ENCODE peak calls at places on chromosomes 4 and X, in nine cellular contexts. V, E, H, R, T, B, X, N and M are unnamed samples.

GRCh38 chr4:41057456-41057855 is 156.9 kb downstream of the APBB2 start:
- DNase-seq in V (no peak), E (no peak), H (no peak), R (no peak), T (no peak), B (peak; percentile 57), X (peak; percentile 89), N (no peak), M (peak; percentile 77)

GRCh38 chr4:11182586-11183357 is 245.9 kb downstream of the HS3ST1 start:
- DNase-seq in V (no peak), E (no peak), H (no peak), R (no peak), T (no peak), B (peak; percentile 1), X (no peak), N (no peak), M (peak; percentile 20)

GRCh38 chr4:100721077-100721476 is 203.3 kb upstream of the EMCN start:
- DNase-seq in V (no peak), E (no peak), H (no peak), R (no peak), T (no peak), B (no peak), X (no peak), N (no peak), M (no peak)

GRCh38 chr4:71545168-71545567 is 206.3 kb downstream of the SLC4A4 start:
- DNase-seq in V (no peak), E (no peak), H (no peak), R (no peak), T (peak; percentile 75), B (peak; percentile 48), X (peak; percentile 26), N (no peak), M (peak; percentile 61)

GRCh38 chr4:85209161-85209560 is 242.7 kb upstream of the WDFY3 start:
- DNase-seq in V (no peak), E (no peak), H (no peak), R (no peak), T (no peak), B (no peak), X (peak; percentile 7), N (no peak), M (no peak)

GRCh38 chrX:16712116-16712824 is at the start of gene CTPS2:
- DNase-seq in V (peak; percentile 58), E (peak; percentile 77), H (no peak), R (peak; percentile 89), T (no peak), B (peak; percentile 49), X (peak; percentile 58), N (peak; percentile 58), M (no peak)

GRCh38 chr4:22220965-22221364 is 272.4 kb upstream of the KCNIP4 start:
- DNase-seq in V (peak; percentile 33), E (no peak), H (no peak), R (no peak), T (no peak), B (no peak), X (no peak), N (no peak), M (no peak)

GRCh38 chr4:115356176-115356575 is 242.8 kb upstream of the NDST4 start:
- DNase-seq in V (no peak), E (no peak), H (no peak), R (no peak), T (no peak), B (no peak), X (no peak), N (no peak), M (no peak)

GRCh38 chr4:145061325-145061920 is 36.6 kb downstream of the ANAPC10 start:
- DNase-seq in V (no peak), E (no peak), H (peak; percentile 16), R (peak; percentile 55), T (no peak), B (peak; percentile 82), X (peak; percentile 72), N (peak; percentile 61), M (no peak)

GRCh38 chr4:19408488-19408887 is 843.2 kb upstream of the SLIT2 start:
- DNase-seq in V (no peak), E (no peak), H (no peak), R (no peak), T (no peak), B (no peak), X (no peak), N (no peak), M (no peak)

GRCh38 chrX:98627645-98628044 is 1743.9 kb downstream of the RPA4 start:
- DNase-seq in V (no peak), E (no peak), H (no peak), R (no peak), T (no peak), B (no peak), X (no peak), N (no peak), M (no peak)

GRCh38 chr4:151917145-151917775 is 156.5 kb upstream of the GATB start:
- DNase-seq in V (no peak), E (no peak), H (no peak), R (no peak), T (no peak), B (peak; percentile 47), X (peak; percentile 26), N (no peak), M (no peak)

GRCh38 chr4:21697583-21697982 is 251.0 kb downstream of the KCNIP4 start:
- DNase-seq in V (no peak), E (peak; percentile 34), H (no peak), R (peak; percentile 63), T (no peak), B (peak; percentile 60), X (no peak), N (peak; percentile 77), M (no peak)

GRCh38 chrX:105150557-105150956 is 69.9 kb downstream of the TEX13A start:
- DNase-seq in V (no peak), E (no peak), H (no peak), R (no peak), T (no peak), B (no peak), X (peak; percentile 0), N (no peak), M (no peak)

GRCh38 chr4:176790398-176790797 is 2.3 kb downstream of the VEGFC start:
- DNase-seq in V (no peak), E (no peak), H (no peak), R (no peak), T (no peak), B (no peak), X (no peak), N (no peak), M (no peak)

GRCh38 chr4:72564184-72564583 is 4.8 kb downstream of the ADAMTS3 start:
- DNase-seq in V (no peak), E (no peak), H (no peak), R (no peak), T (no peak), B (peak; percentile 24), X (peak; percentile 17), N (no peak), M (peak; percentile 64)

GRCh38 chr4:48635310-48635709 is 144.8 kb downstream of the FRYL start:
- DNase-seq in V (no peak), E (no peak), H (no peak), R (no peak), T (no peak), B (no peak), X (no peak), N (no peak), M (no peak)
- H3K4me3 ChIP-seq in V (no peak overlapping the region), E (no peak overlapping the region), H (no peak overlapping the region), R (no peak overlapping the region), T (no peak overlapping the region), B (no peak overlapping the region), X (no peak overlapping the region), N (no peak overlapping the region), M (no peak overlapping the region)

GRCh38 chr4:10020106-10020505 is 1.2 kb downstream of the SLC2A9 start:
- DNase-seq in V (no peak), E (no peak), H (no peak), R (no peak), T (no peak), B (no peak), X (no peak), N (no peak), M (no peak)

GRCh38 chr4:10019521-10020051 is 1.7 kb downstream of the SLC2A9 start:
- DNase-seq in V (no peak), E (no peak), H (no peak), R (no peak), T (no peak), B (no peak), X (no peak), N (no peak), M (no peak)

GRCh38 chr4:10023050-10023419 is 1.7 kb upstream of the SLC2A9 start:
- DNase-seq in V (no peak), E (no peak), H (no peak), R (no peak), T (no peak), B (no peak), X (no peak), N (no peak), M (no peak)

GRCh38 chr4:10022346-10023049 is 1.2 kb upstream of the SLC2A9 start:
- DNase-seq in V (no peak), E (no peak), H (no peak), R (no peak), T (no peak), B (no peak), X (no peak), N (no peak), M (no peak)

GRCh38 chr4:10020871-10021676 is at the start of gene SLC2A9:
- DNase-seq in V (no peak), E (no peak), H (no peak), R (no peak), T (no peak), B (peak; percentile 63), X (no peak), N (no peak), M (no peak)
- H3K4me3 ChIP-seq in V (no peak within 1 kb of the TSS), E (peak within 1 kb of the TSS; percentile 46), H (no peak within 1 kb of the TSS), R (no peak within 1 kb of the TSS), T (no peak within 1 kb of the TSS), B (peak within 1 kb of the TSS; percentile 1), X (no peak within 1 kb of the TSS), N (no peak within 1 kb of the TSS), M (no peak within 1 kb of the TSS)

DNA sequence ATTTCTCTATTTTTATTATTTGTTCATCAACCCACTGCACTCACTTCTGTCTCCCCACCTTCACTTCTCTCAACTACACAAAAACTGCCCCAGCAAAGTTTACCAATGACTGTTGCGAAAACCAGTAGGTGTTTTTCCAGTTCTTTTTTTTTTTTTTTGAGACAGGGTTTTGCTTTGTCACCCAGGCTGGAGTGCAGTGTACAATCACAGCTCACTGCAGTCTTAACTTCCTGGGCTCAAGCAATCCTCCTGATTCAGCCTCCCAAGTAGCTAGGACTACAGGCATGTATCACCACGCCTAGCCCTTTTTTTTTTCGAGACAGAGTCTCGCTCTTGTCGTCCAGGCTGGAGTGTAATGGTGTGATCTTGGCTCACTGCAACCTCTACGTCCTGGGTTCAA is 24.1 kb upstream of the HPRT1 start:
- DNase-seq in V (no peak), E (no peak), H (no peak), R (no peak), T (no peak), B (no peak), X (no peak), N (no peak), M (no peak)
- H3K4me3 ChIP-seq in V (no peak overlapping the region), E (no peak overlapping the region), H (no peak overlapping the region), R (no peak overlapping the region), T (no peak overlapping the region), B (no peak overlapping the region), X (no peak overlapping the region), N (no peak overlapping the region), M (no peak overlapping the region)

DNA sequence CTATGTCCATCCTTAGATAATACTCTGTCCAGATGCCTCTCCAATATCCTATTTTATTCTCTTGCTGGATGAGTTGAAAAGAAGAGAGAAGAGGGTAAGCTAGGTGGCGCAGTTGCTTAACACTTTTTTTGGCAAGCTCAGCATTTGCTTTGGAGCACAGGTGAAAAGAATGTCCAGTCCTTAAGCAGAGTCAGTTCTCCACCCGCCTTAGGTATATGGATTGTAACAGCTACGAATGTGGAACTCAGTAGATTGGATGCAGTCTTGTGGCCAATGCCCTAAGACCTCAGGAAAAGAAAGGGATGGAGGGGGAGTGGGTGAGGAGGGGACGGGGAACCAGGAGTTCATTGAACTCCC is 208.4 kb downstream of the NWD2 start:
- DNase-seq in V (peak; percentile 25), E (no peak), H (peak; percentile 46), R (peak; percentile 87), T (no peak), B (peak; percentile 85), X (peak; percentile 58), N (peak; percentile 89), M (peak; percentile 27)
- H3K4me3 ChIP-seq in V (peak overlapping the region; percentile 46), E (peak overlapping the region; percentile 58), H (peak overlapping the region; percentile 48), R (peak overlapping the region; percentile 62), T (no peak overlapping the region), B (peak overlapping the region; percentile 53), X (no peak overlapping the region), N (peak overlapping the region; percentile 78), M (peak overlapping the region; percentile 50)